ENCODE peak calls at places on chromosome 5, in ten cellular contexts. M is hypothalamus, B is HT1080, D is iris pigment epithelial cell, Q is H7, C is hippocampal formation, G is GM13976, S is NCI-H146, W is OCI-LY7, X is AG09309. O is an unnamed sample.

GRCh38 chr5:147509041-147509709 is 693 bp downstream of the DPYSL3 start:
- DNase-seq in W (no peak), S (peak), B (peak), C (no peak), D (peak), G (no peak), Q (peak), M (peak), X (no peak), O (peak)

GRCh38 chr5:1726469-1726865 is 73.2 kb downstream of the MRPL36 start:
- DNase-seq in C (no peak), X (no peak), M (no peak), Q (no peak), S (no peak), W (no peak), B (no peak), D (no peak), G (no peak), O (peak)

GRCh38 chr5:20367178-20367577 is 379.2 kb upstream of the CDH18 start:
- DNase-seq in B (no peak), X (no peak), G (no peak), W (no peak), S (no peak), M (no peak), D (no peak), Q (no peak), C (no peak), O (no peak)

GRCh38 chr5:58357121-58357520 is 102.8 kb downstream of the PLK2 start:
- DNase-seq in B (no peak), D (peak), G (no peak), W (no peak), S (no peak), X (no peak), Q (no peak), C (no peak), M (no peak), O (no peak)

GRCh38 chr5:180782748-180783147 is 19.9 kb downstream of the MGAT1 start:
- DNase-seq in C (no peak), X (no peak), W (no peak), B (no peak), M (no peak), D (no peak), S (no peak), G (no peak), Q (no peak), O (no peak)

GRCh38 chr5:160188968-160189319 is 40.4 kb upstream of the FABP6 start:
- DNase-seq in M (no peak), Q (no peak), G (no peak), C (no peak), S (no peak), W (no peak), B (no peak), X (no peak), D (no peak), O (no peak)

GRCh38 chr5:154971501-154971900 is 30.6 kb downstream of the MRPL22 start:
- DNase-seq in W (no peak), Q (no peak), C (no peak), X (no peak), D (peak), S (no peak), M (no peak), G (no peak), B (no peak), O (no peak)

GRCh38 chr5:321726-322251 is 275 bp downstream of the AHRR start:
- DNase-seq in S (no peak), G (peak), X (no peak), B (no peak), M (no peak), D (no peak), Q (peak), W (no peak), C (no peak), O (no peak)

GRCh38 chr5:74575741-74576538 is 64.6 kb downstream of the ENC1 start:
- DNase-seq in C (no peak), X (peak), G (no peak), M (no peak), D (peak), Q (no peak), B (peak), W (no peak), S (no peak), O (no peak)

GRCh38 chr5:3027866-3028635 is 276.6 kb upstream of the IRX2 start:
- DNase-seq in D (no peak), X (no peak), Q (no peak), W (no peak), C (no peak), B (no peak), S (no peak), G (no peak), M (no peak), O (no peak)

O was measured in endodermal cell.